ENCODE peak calls at places on chromosomes 13 and 19, in seven cellular contexts. T, Y, D, P, I, U and O are unnamed samples.

GRCh38 chr19:46211201-46211881 is 18.2 kb upstream of the IGFL1 start:
- DNase-seq in U (no peak), P (no peak), Y (peak), I (no peak), T (no peak), D (no peak), O (peak)

GRCh38 chr13:77810430-77810829 is 108.2 kb downstream of the EDNRB start:
- DNase-seq in T (no peak), D (no peak), I (no peak), P (peak), U (peak), Y (peak), O (no peak)

GRCh38 chr13:67308004-67308772 is 78.1 kb upstream of the PCDH9 start:
- DNase-seq in D (no peak), U (no peak), Y (peak), T (no peak), I (no peak), P (no peak), O (no peak)

GRCh38 chr19:45130888-45131615 is 29.7 kb downstream of the NKPD1 start:
- DNase-seq in U (no peak), P (no peak), Y (peak), D (no peak), T (no peak), I (no peak), O (peak)

GRCh38 chr19:42184401-42184861 is 33.0 kb downstream of the DEDD2 start:
- DNase-seq in P (peak), I (peak), D (peak), T (peak), Y (peak), U (peak), O (peak)

GRCh38 chr19:48715276-48715675 is 4.2 kb downstream of the MAMSTR start:
- DNase-seq in P (no peak), I (no peak), D (no peak), U (no peak), Y (no peak), T (no peak), O (no peak)

GRCh38 chr13:42883142-42883541 is 101.8 kb downstream of the FAM216B start:
- DNase-seq in U (no peak), P (peak), D (no peak), I (no peak), Y (no peak), T (no peak), O (no peak)

GRCh38 chr13:48783181-48783630 is 129.5 kb downstream of the CYSLTR2 start:
- DNase-seq in Y (peak), D (peak), I (no peak), T (no peak), U (no peak), P (peak), O (no peak)

GRCh38 chr13:109274188-109274821 is 512.1 kb downstream of the IRS2 start:
- DNase-seq in T (no peak), U (no peak), I (no peak), Y (peak), P (peak), D (no peak), O (no peak)

GRCh38 chr19:10339380-10339960 is at the start of gene ICAM3:
- DNase-seq in T (peak), D (no peak), Y (no peak), U (no peak), I (peak), P (no peak), O (no peak)

GRCh38 chr13:62512194-62513141 is 1096.8 kb upstream of the PCDH20 start:
- DNase-seq in I (no peak), U (peak), D (no peak), Y (peak), T (no peak), P (no peak), O (no peak)